ENCODE peak calls at places on chromosomes 13 and 19, in five cellular contexts. X is body of pancreas; T is CD8-positive, alpha-beta T cell; L is GM12865; V is Ammon's horn. Z is an unnamed sample.

GRCh38 chr13:36046672-36047071 is 84.5 kb downstream of the DCLK1 start:
- DNase-seq in X (no peak), T (no peak), L (peak; percentile 16), V (no peak), Z (no peak)

GRCh38 chr19:49151339-49152217 is 3.6 kb downstream of the HRC start:
- DNase-seq in X (peak; percentile 95), T (no peak), L (peak; percentile 27), V (peak; percentile 38), Z (peak; percentile 35)

GRCh38 chr13:97224544-97225324 is 2.6 kb downstream of the MBNL2 start:
- DNase-seq in X (peak; percentile 89), T (no peak), L (peak; percentile 41), V (peak; percentile 40), Z (no peak)

GRCh38 chr13:47572375-47572774 is 428.7 kb downstream of the SUCLA2 start:
- DNase-seq in X (no peak), T (no peak), L (no peak), V (no peak), Z (no peak)

GRCh38 chr19:32188921-32189320 is 156.5 kb upstream of the ZNF507 start:
- DNase-seq in X (no peak), T (peak; percentile 5), L (no peak), V (no peak), Z (no peak)

GRCh38 chr19:46631481-46631880 is 4.5 kb downstream of the GNG8 start:
- DNase-seq in X (no peak), T (no peak), L (no peak), V (no peak), Z (peak; percentile 64)

GRCh38 chr13:40231311-40231710 is 435.1 kb downstream of the FOXO1 start:
- DNase-seq in X (no peak), T (no peak), L (no peak), V (no peak), Z (no peak)

GRCh38 chr19:44807162-44807561 is 1.7 kb upstream of the BCAM start:
- DNase-seq in X (peak; percentile 46), T (no peak), L (no peak), V (no peak), Z (no peak)

GRCh38 chr19:44677019-44677809 is 5.9 kb downstream of the CEACAM19 start:
- DNase-seq in X (no peak), T (no peak), L (peak; percentile 28), V (no peak), Z (peak; percentile 66)

GRCh38 chr13:31038834-31039552 is 106.5 kb downstream of the TEX26 start:
- DNase-seq in X (no peak), T (no peak), L (peak; percentile 87), V (no peak), Z (peak; percentile 86)

GRCh38 chr19:46288896-46289588 is 7.8 kb upstream of the HIF3A start:
- DNase-seq in X (no peak), T (no peak), L (no peak), V (no peak), Z (peak; percentile 86)

GRCh38 chr19:1616875-1617274 is 11.6 kb upstream of the UQCR11 start:
- DNase-seq in X (no peak), T (no peak), L (no peak), V (no peak), Z (no peak)

GRCh38 chr13:49641810-49642291 is 13.5 kb downstream of the ARL11 start:
- DNase-seq in X (peak; percentile 69), T (no peak), L (no peak), V (peak; percentile 66), Z (peak; percentile 90)

Z was measured in NB4.